ENCODE peak calls at places on chromosomes 6 and 20, in eight cellular contexts. J is CD8-positive, alpha-beta T cell; R is CD4-positive, CD25-positive, alpha-beta regulatory T cell; F is neural progenitor cell; T is mammary epithelial cell; C is fibroblast of lung; P is uterus; X is heart left ventricle. O is an unnamed sample.

GRCh38 chr6:166728884-166729530 is 102.0 kb upstream of the RPS6KA2 start:
- DNase-seq in P (no peak), J (no peak), F (no peak), R (no peak), C (no peak), T (no peak), X (no peak), O (no peak)

GRCh38 chr20:64168381-64169088 is 4.3 kb downstream of the MYT1 start:
- DNase-seq in X (no peak), C (peak), J (no peak), P (no peak), T (no peak), R (no peak), F (no peak), O (no peak)

GRCh38 chr6:31652925-31653724 is 664 bp upstream of the BAG6 start:
- DNase-seq in T (no peak), R (no peak), J (no peak), C (no peak), X (peak), F (peak), P (no peak), O (no peak)

GRCh38 chr6:36725581-36725980 is 28.0 kb downstream of the RAB44 start:
- DNase-seq in T (no peak), J (no peak), X (no peak), R (no peak), C (no peak), F (no peak), P (no peak), O (no peak)

GRCh38 chr6:112660626-112661025 is 313.5 kb downstream of the RFPL4B start:
- DNase-seq in X (no peak), F (no peak), C (no peak), R (no peak), J (no peak), P (no peak), T (no peak), O (no peak)

GRCh38 chr6:53377793-53378192 is 29.0 kb upstream of the ELOVL5 start:
- DNase-seq in T (no peak), X (no peak), C (no peak), J (no peak), F (no peak), P (no peak), R (no peak), O (no peak)

GRCh38 chr6:73028893-73029450 is 196.3 kb downstream of the KHDC1L start:
- DNase-seq in P (no peak), J (no peak), X (no peak), C (no peak), R (no peak), F (no peak), T (no peak), O (no peak)

GRCh38 chr20:62328684-62329388 is 26.0 kb downstream of the ADRM1 start:
- DNase-seq in C (no peak), X (no peak), P (no peak), J (no peak), F (no peak), T (no peak), R (no peak), O (no peak)

GRCh38 chr6:24385536-24386269 is 17.0 kb upstream of the MRS2 start:
- DNase-seq in P (no peak), T (no peak), J (no peak), R (no peak), F (no peak), C (no peak), X (no peak), O (no peak)

GRCh38 chr20:49450281-49450707 is 32.2 kb downstream of the KCNB1 start:
- DNase-seq in C (no peak), J (no peak), R (no peak), X (no peak), P (no peak), T (no peak), F (peak), O (no peak)

GRCh38 chr6:51049983-51050877 is 231.6 kb downstream of the TFAP2B start:
- DNase-seq in T (peak), P (no peak), C (no peak), R (no peak), F (no peak), J (no peak), X (no peak), O (no peak)

GRCh38 chr6:153207041-153207440 is 76.0 kb upstream of the RGS17 start:
- DNase-seq in X (no peak), P (no peak), T (no peak), C (no peak), R (no peak), J (no peak), F (no peak), O (no peak)

GRCh38 chr20:62405108-62405980 is 1.7 kb downstream of the CABLES2 start:
- DNase-seq in R (no peak), P (peak), X (no peak), C (peak), F (peak), J (no peak), T (peak), O (no peak)

GRCh38 chr6:159044899-159045727 is at the start of gene TAGAP:
- DNase-seq in X (peak), T (no peak), P (peak), C (no peak), J (peak), F (no peak), R (peak), O (no peak)

GRCh38 chr6:54817236-54817635 is 29.3 kb upstream of the FAM83B start:
- DNase-seq in X (no peak), F (no peak), J (no peak), C (no peak), P (no peak), R (no peak), T (peak), O (no peak)

GRCh38 chr20:46438156-46438750 is 31.8 kb upstream of the ELMO2 start:
- DNase-seq in P (no peak), T (peak), R (peak), C (peak), X (no peak), F (peak), J (no peak), O (no peak)

GRCh38 chr20:1872456-1873183 is 22.6 kb upstream of the SIRPA start:
- DNase-seq in F (no peak), R (no peak), J (no peak), C (no peak), X (no peak), P (no peak), T (peak), O (no peak)

DNA sequence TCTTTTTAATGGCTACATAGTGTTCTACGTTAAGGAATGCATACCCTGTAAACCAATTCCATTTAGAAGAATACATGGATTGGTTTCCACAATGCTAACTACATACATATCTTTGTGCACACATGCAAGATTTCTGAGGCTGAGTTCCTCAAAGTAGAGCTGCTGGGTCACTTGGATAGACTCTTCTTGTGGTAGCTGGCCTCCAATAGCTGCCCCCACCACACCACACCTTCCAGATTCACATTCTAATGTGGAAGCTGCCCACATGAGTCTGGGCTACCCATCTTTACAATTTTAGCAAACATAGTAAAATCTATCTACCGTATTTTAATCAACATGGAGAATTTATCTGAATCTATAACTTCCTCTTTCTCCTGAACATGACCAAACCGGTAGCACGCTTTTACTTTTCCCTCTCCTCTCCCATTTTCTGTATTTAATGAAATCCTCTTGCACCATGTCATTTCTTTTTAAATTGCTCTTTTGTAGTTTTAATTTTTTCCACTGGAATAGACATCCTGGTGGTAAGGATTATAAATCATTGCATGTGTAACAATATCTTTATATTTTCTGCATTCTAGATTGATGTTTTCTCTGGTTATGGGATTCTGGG is 74.7 kb upstream of the CITED2 start:
- DNase-seq in X (no peak), J (no peak), R (no peak), T (no peak), P (no peak), C (no peak), F (no peak), O (no peak)
- H3K27ac ChIP-seq in X (no peak), J (no peak), R (no peak), T (no peak), P (no peak), C (no peak), F (no peak), O (no peak)

GRCh38 chr6:10687582-10687981 is 6.8 kb downstream of the C6orf52 start:
- DNase-seq in P (no peak), F (no peak), X (no peak), R (no peak), C (no peak), T (no peak), J (no peak), O (no peak)
- H3K27ac ChIP-seq in P (no peak), F (no peak), X (no peak), R (no peak), C (no peak), T (no peak), J (no peak), O (no peak)

DNA sequence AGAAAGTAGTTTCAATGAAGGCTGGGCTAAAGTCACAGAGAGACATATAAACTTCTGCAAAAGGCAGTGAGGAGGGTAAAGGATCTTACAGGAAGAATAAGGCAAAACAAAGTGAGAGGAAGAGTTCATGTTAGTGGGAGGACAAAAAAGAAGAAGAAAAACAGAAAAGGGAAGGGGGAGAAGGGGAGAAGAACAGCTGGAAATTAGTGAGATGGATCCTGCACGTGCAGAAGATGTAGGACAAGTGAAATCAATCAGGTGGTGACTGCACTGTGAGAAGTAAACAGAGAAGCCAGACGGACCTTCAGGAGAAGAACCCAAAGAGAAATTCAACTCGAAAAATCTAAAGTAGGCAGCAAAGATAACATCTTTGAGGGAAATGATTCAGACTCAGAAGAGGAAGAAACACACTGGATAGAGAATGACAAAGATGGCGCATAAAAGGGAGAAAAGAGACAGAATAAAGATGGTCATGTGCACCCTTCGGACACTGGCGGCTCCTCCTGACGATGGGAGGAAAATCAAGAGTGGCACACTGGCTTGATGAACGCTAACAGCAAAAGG is 105.9 kb downstream of the MYB start:
- DNase-seq in F (no peak), C (no peak), X (no peak), P (no peak), J (no peak), T (no peak), R (no peak), O (no peak)
- H3K27ac ChIP-seq in F (no peak), C (no peak), X (no peak), P (no peak), J (no peak), T (no peak), R (no peak), O (no peak)

GRCh38 chr6:47203968-47204611 is 105.6 kb downstream of the TNFRSF21 start:
- DNase-seq in F (no peak), T (no peak), R (no peak), J (no peak), P (no peak), C (no peak), X (no peak), O (no peak)

GRCh38 chr6:47200536-47201334 is 109.0 kb downstream of the TNFRSF21 start:
- DNase-seq in P (no peak), R (no peak), J (no peak), T (peak), X (no peak), F (no peak), C (no peak), O (no peak)

GRCh38 chr6:47206626-47207025 is 103.1 kb downstream of the TNFRSF21 start:
- DNase-seq in X (no peak), P (no peak), F (no peak), R (no peak), C (no peak), T (no peak), J (no peak), O (no peak)

GRCh38 chr6:47203266-47203967 is 106.3 kb downstream of the TNFRSF21 start:
- DNase-seq in C (no peak), T (no peak), J (no peak), P (no peak), X (no peak), F (no peak), R (no peak), O (no peak)

DNA sequence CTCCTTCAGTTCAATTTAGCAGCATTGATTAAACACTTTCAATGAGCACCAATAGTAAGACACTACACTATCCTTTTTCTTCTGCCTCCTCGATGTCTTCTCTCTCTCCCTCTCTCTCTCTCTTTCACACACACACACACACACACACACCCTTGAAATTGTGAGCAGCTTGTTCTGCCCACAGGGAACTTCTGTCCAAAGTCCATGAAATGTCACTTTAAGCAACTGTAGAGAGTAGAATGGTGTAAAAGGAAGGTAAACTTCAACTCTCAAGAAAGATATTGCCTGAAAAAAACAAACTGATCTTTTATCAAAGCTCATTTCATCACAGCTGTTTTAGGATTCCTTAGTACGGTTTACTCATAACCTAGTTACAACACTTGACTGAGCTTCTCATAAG is 107.1 kb downstream of the TNFRSF21 start:
- DNase-seq in F (no peak), C (no peak), R (no peak), T (no peak), X (no peak), P (no peak), J (no peak), O (no peak)
- H3K27ac ChIP-seq in F (no peak), C (no peak), R (no peak), T (no peak), X (no peak), P (no peak), J (peak), O (no peak)

GRCh38 chr6:33078919-33079521 is 3.2 kb downstream of the HLA-DPB1 start:
- DNase-seq in J (no peak), R (no peak), T (no peak), P (no peak), C (no peak), F (no peak), X (no peak), O (no peak)

GRCh38 chr6:33082702-33083101 is 6.9 kb downstream of the HLA-DPB1 start:
- DNase-seq in P (no peak), T (no peak), X (no peak), C (peak), F (peak), J (no peak), R (peak), O (no peak)

GRCh38 chr6:33079575-33079974 is 3.8 kb downstream of the HLA-DPB1 start:
- DNase-seq in J (no peak), T (no peak), P (no peak), X (no peak), F (no peak), R (no peak), C (no peak), O (no peak)

GRCh38 chr6:33080127-33081089 is 4.6 kb downstream of the HLA-DPB1 start:
- DNase-seq in T (peak), J (no peak), P (peak), F (peak), R (no peak), X (peak), C (peak), O (no peak)

GRCh38 chr6:33081098-33081824 is 5.5 kb downstream of the HLA-DPB1 start:
- DNase-seq in J (no peak), R (no peak), T (no peak), F (peak), P (no peak), X (no peak), C (no peak), O (no peak)
- H3K27ac ChIP-seq in J (no peak), R (no peak), T (no peak), F (no peak), P (peak), X (peak), C (no peak), O (no peak)